ENCODE peak calls at places on chromosomes 4 and X, in four cellular contexts. One of them, this sample, is unnamed.

GRCh38 chrX:3520458-3520857 is 174.0 kb upstream of the MXRA5 start:
- DNase-seq in IMR-90: no peak
- DNase-seq in transverse colon: no peak
- DNase-seq in spleen: no peak
- DNase-seq in this sample: no peak

GRCh38 chr4:83010111-83010521 is 507 bp downstream of the LIN54 start:
- DNase-seq in spleen: no peak
- DNase-seq in IMR-90: peak; percentile 46
- DNase-seq in transverse colon: no peak
- DNase-seq in this sample: peak; percentile 8

GRCh38 chr4:23590431-23590830 is 299.4 kb downstream of the PPARGC1A start:
- DNase-seq in transverse colon: no peak
- DNase-seq in IMR-90: no peak
- DNase-seq in spleen: no peak
- DNase-seq in this sample: no peak

GRCh38 chr4:105343523-105343931 is 130.3 kb downstream of the PPA2 start:
- DNase-seq in IMR-90: peak; percentile 12
- DNase-seq in spleen: no peak
- DNase-seq in transverse colon: no peak
- DNase-seq in this sample: no peak

GRCh38 chrX:47613082-47613481 is 6.6 kb downstream of the SYN1 start:
- DNase-seq in spleen: no peak
- DNase-seq in transverse colon: no peak
- DNase-seq in IMR-90: no peak
- DNase-seq in this sample: peak; percentile 5

GRCh38 chr4:140126261-140126660 is 27.7 kb downstream of the MAML3 start:
- DNase-seq in spleen: no peak
- DNase-seq in transverse colon: no peak
- DNase-seq in IMR-90: no peak
- DNase-seq in this sample: no peak

GRCh38 chr4:118284169-118284568 is 68.6 kb downstream of the PRSS12 start:
- DNase-seq in spleen: no peak
- DNase-seq in IMR-90: peak; percentile 13
- DNase-seq in transverse colon: no peak
- DNase-seq in this sample: no peak

GRCh38 chrX:9110808-9111207 is 76.9 kb upstream of the FAM9B start:
- DNase-seq in IMR-90: no peak
- DNase-seq in transverse colon: no peak
- DNase-seq in spleen: no peak
- DNase-seq in this sample: no peak

GRCh38 chr4:145843148-145843547 is 95.5 kb downstream of the ZNF827 start:
- DNase-seq in spleen: no peak
- DNase-seq in IMR-90: peak; percentile 83
- DNase-seq in transverse colon: no peak
- DNase-seq in this sample: no peak

GRCh38 chr4:142194905-142195304 is 558.5 kb downstream of the IL15 start:
- DNase-seq in spleen: no peak
- DNase-seq in IMR-90: peak; percentile 16
- DNase-seq in transverse colon: no peak
- DNase-seq in this sample: no peak

GRCh38 chr4:47528651-47529050 is 43.6 kb downstream of the ATP10D start:
- DNase-seq in transverse colon: no peak
- DNase-seq in spleen: no peak
- DNase-seq in IMR-90: peak; percentile 67
- DNase-seq in this sample: no peak

GRCh38 chr4:6134612-6135220 is 65.6 kb downstream of the JAKMIP1 start:
- DNase-seq in IMR-90: no peak
- DNase-seq in transverse colon: no peak
- DNase-seq in spleen: peak; percentile 73
- DNase-seq in this sample: no peak

GRCh38 chrX:630922-631496 is 418 bp downstream of the SHOX start:
- DNase-seq in transverse colon: no peak
- DNase-seq in spleen: peak; percentile 72
- DNase-seq in IMR-90: no peak
- DNase-seq in this sample: no peak

GRCh38 chr4:84238247-84239090 is 260.6 kb downstream of the NKX6-1 start:
- DNase-seq in transverse colon: no peak
- DNase-seq in IMR-90: peak; percentile 21
- DNase-seq in spleen: no peak
- DNase-seq in this sample: no peak

GRCh38 chrX:68895339-68896250 is 66.8 kb downstream of the EFNB1 start:
- DNase-seq in IMR-90: peak; percentile 42
- DNase-seq in transverse colon: peak; percentile 62
- DNase-seq in spleen: peak; percentile 68
- DNase-seq in this sample: peak; percentile 35

GRCh38 chr4:1238676-1239000 is 10.3 kb downstream of the CTBP1 start:
- DNase-seq in spleen: peak; percentile 51
- DNase-seq in IMR-90: no peak
- DNase-seq in transverse colon: peak; percentile 4
- DNase-seq in this sample: no peak

GRCh38 chr4:1239141-1239948 is 9.6 kb downstream of the CTBP1 start:
- DNase-seq in transverse colon: peak; percentile 7
- DNase-seq in IMR-90: no peak
- DNase-seq in spleen: peak; percentile 59
- DNase-seq in this sample: peak; percentile 28

GRCh38 chr4:1236103-1236641 is 12.8 kb downstream of the CTBP1 start:
- DNase-seq in transverse colon: no peak
- DNase-seq in spleen: no peak
- DNase-seq in IMR-90: no peak
- DNase-seq in this sample: peak; percentile 13

GRCh38 chr4:1239949-1240305 is 9.0 kb downstream of the CTBP1 start:
- DNase-seq in IMR-90: no peak
- DNase-seq in spleen: no peak
- DNase-seq in transverse colon: no peak
- DNase-seq in this sample: no peak

GRCh38 chr4:1237981-1238675 is 10.8 kb downstream of the CTBP1 start:
- DNase-seq in transverse colon: peak; percentile 6
- DNase-seq in IMR-90: no peak
- DNase-seq in spleen: peak; percentile 70
- DNase-seq in this sample: peak; percentile 0
- TF ChIP-seq POLR2A in transverse colon: no peak
- TF ChIP-seq POLR2A in IMR-90: no peak
- TF ChIP-seq POLR2A in spleen: no peak
- TF ChIP-seq POLR2A in this sample: no peak

DNA sequence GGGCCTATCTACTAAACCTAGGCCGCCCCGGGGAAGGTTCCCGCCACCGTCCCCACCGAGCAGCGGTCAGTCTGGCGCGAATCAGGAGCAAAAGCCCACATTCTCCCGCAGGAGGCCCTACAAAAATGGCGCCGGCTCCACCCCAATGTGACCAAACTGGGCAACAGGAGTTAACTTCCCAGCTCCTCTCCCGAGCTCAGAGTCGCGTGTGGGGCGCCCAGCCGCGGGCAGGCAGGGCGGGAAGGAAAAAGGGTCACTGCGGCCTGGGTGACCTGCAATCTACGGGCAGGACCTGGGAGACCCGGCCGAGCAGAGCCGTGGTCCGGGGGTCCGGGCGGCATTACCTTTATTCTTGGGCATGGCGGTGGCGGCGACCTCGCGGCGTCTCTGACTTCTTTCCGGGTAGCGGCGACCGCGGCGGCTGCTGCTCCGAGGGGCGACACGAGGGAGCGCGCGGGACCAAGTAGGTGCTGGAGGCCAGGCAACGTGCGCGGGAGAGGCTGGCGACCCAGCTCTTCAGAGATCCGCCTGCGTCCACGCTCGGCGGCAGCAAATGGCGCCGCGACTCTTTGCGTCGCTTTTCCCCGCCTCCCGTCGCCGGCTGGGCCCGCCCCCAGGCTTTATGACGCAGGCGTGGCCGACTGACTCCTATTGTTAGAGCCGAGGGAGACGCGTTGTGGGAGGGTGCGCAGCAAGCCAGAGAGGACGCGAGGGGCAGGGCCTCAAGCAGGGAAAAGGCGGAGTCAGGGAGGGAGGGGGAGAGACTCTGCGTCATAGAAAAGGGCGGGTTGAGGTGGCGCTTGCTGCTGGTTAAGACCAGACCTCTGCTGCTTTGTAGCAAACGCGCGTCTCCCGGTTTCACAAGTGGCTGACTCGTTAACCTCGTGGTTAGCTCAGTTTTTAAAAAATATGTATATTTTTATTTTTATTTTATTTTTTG is at the start of gene EIF1AX:
- DNase-seq in IMR-90: peak; percentile 99
- DNase-seq in transverse colon: peak; percentile 99
- DNase-seq in spleen: peak; percentile 100
- DNase-seq in this sample: peak; percentile 100
- TF ChIP-seq POLR2A in IMR-90: peak; percentile 89
- TF ChIP-seq POLR2A in transverse colon: peak; percentile 92
- TF ChIP-seq POLR2A in spleen: peak; percentile 74
- TF ChIP-seq POLR2A in this sample: peak; percentile 95

GRCh38 chrX:155334486-155335316 is at the start of gene CLIC2:
- DNase-seq in transverse colon: peak; percentile 17
- DNase-seq in spleen: no peak
- DNase-seq in IMR-90: peak; percentile 79
- DNase-seq in this sample: peak; percentile 25
- TF ChIP-seq POLR2A in transverse colon: no peak
- TF ChIP-seq POLR2A in spleen: no peak
- TF ChIP-seq POLR2A in IMR-90: no peak
- TF ChIP-seq POLR2A in this sample: no peak

GRCh38 chr4:147332101-147332500 is 148.8 kb upstream of the EDNRA start:
- DNase-seq in transverse colon: no peak
- DNase-seq in IMR-90: no peak
- DNase-seq in spleen: no peak
- DNase-seq in this sample: no peak
- TF ChIP-seq POLR2A in transverse colon: no peak
- TF ChIP-seq POLR2A in IMR-90: no peak
- TF ChIP-seq POLR2A in spleen: no peak
- TF ChIP-seq POLR2A in this sample: no peak

GRCh38 chr4:37891221-37892159 is 606 bp downstream of the TBC1D1 start:
- DNase-seq in spleen: no peak
- DNase-seq in transverse colon: peak; percentile 46
- DNase-seq in IMR-90: peak; percentile 4
- DNase-seq in this sample: no peak

GRCh38 chr4:37892641-37893040 is 1.8 kb downstream of the TBC1D1 start:
- DNase-seq in transverse colon: peak; percentile 38
- DNase-seq in spleen: peak; percentile 86
- DNase-seq in IMR-90: no peak
- DNase-seq in this sample: peak; percentile 19

GRCh38 chr4:37889849-37890500 is 909 bp upstream of the TBC1D1 start:
- DNase-seq in IMR-90: peak; percentile 1
- DNase-seq in transverse colon: peak; percentile 26
- DNase-seq in spleen: peak; percentile 80
- DNase-seq in this sample: no peak

GRCh38 chr4:37893164-37893563 is 2.3 kb downstream of the TBC1D1 start:
- DNase-seq in spleen: no peak
- DNase-seq in IMR-90: no peak
- DNase-seq in transverse colon: no peak
- DNase-seq in this sample: no peak

GRCh38 chr4:37890501-37891220 is at the start of gene TBC1D1:
- DNase-seq in spleen: peak; percentile 93
- DNase-seq in transverse colon: peak; percentile 81
- DNase-seq in IMR-90: no peak
- DNase-seq in this sample: peak; percentile 66
- TF ChIP-seq POLR2A in spleen: no peak
- TF ChIP-seq POLR2A in transverse colon: peak; percentile 16
- TF ChIP-seq POLR2A in IMR-90: no peak
- TF ChIP-seq POLR2A in this sample: no peak

GRCh38 chr4:40238700-40239548 is 42.1 kb downstream of the RHOH start:
- DNase-seq in spleen: peak; percentile 84
- DNase-seq in transverse colon: peak; percentile 22
- DNase-seq in IMR-90: no peak
- DNase-seq in this sample: no peak

GRCh38 chr4:40241026-40241425 is 44.2 kb downstream of the RHOH start:
- DNase-seq in transverse colon: no peak
- DNase-seq in IMR-90: no peak
- DNase-seq in spleen: no peak
- DNase-seq in this sample: no peak

GRCh38 chr4:40240040-40240653 is 43.3 kb downstream of the RHOH start:
- DNase-seq in transverse colon: no peak
- DNase-seq in spleen: no peak
- DNase-seq in IMR-90: peak; percentile 11
- DNase-seq in this sample: no peak

GRCh38 chr4:40234519-40235039 is 37.7 kb downstream of the RHOH start:
- DNase-seq in transverse colon: no peak
- DNase-seq in spleen: no peak
- DNase-seq in IMR-90: no peak
- DNase-seq in this sample: no peak

GRCh38 chr4:40238008-40238699 is 41.3 kb downstream of the RHOH start:
- DNase-seq in transverse colon: no peak
- DNase-seq in spleen: no peak
- DNase-seq in IMR-90: no peak
- DNase-seq in this sample: no peak
- TF ChIP-seq POLR2A in transverse colon: no peak
- TF ChIP-seq POLR2A in spleen: no peak
- TF ChIP-seq POLR2A in IMR-90: no peak
- TF ChIP-seq POLR2A in this sample: no peak